ENCODE peak calls at places on chromosomes 5 and 9, in six cellular contexts. C, Q, Y, P, N and G are unnamed samples.

GRCh38 chr5:168328804-168329203 is 37.4 kb downstream of the WWC1 start:
- DNase-seq in C (no peak), Q (no peak), Y (no peak), P (no peak), N (no peak), G (no peak)

GRCh38 chr5:151745071-151745705 is 13.2 kb downstream of the ATOX1 start:
- DNase-seq in C (no peak), Q (peak; percentile 80), Y (no peak), P (peak; percentile 42), N (no peak), G (no peak)

GRCh38 chr5:180332051-180332517 is 21.1 kb downstream of the GFPT2 start:
- DNase-seq in C (no peak), Q (no peak), Y (no peak), P (no peak), N (no peak), G (no peak)

GRCh38 chr5:62152394-62153123 is 153.4 kb upstream of the KIF2A start:
- DNase-seq in C (no peak), Q (no peak), Y (no peak), P (no peak), N (no peak), G (no peak)

GRCh38 chr9:137582286-137582860 is 3.6 kb upstream of the DPH7 start:
- DNase-seq in C (no peak), Q (no peak), Y (no peak), P (no peak), N (peak; percentile 68), G (peak; percentile 54)

GRCh38 chr9:119273984-119274665 is 95.1 kb downstream of the BRINP1 start:
- DNase-seq in C (no peak), Q (no peak), Y (no peak), P (no peak), N (no peak), G (no peak)

GRCh38 chr5:90050135-90050534 is 359.4 kb downstream of the CETN3 start:
- DNase-seq in C (no peak), Q (no peak), Y (no peak), P (no peak), N (no peak), G (no peak)

GRCh38 chr5:43042176-43042625 is 2.1 kb upstream of the ANXA2R start:
- DNase-seq in C (no peak), Q (peak; percentile 68), Y (no peak), P (peak; percentile 79), N (peak; percentile 62), G (peak; percentile 45)

GRCh38 chr9:90003046-90003355 is 398.2 kb downstream of the GADD45G start:
- DNase-seq in C (no peak), Q (peak; percentile 41), Y (no peak), P (no peak), N (no peak), G (no peak)

GRCh38 chr9:115328228-115328627 is 210.3 kb upstream of the TNC start:
- DNase-seq in C (no peak), Q (peak; percentile 69), Y (no peak), P (no peak), N (no peak), G (no peak)

GRCh38 chr5:93289915-93290314 is 291.1 kb downstream of the NR2F1-AS1 start:
- DNase-seq in C (no peak), Q (no peak), Y (no peak), P (no peak), N (no peak), G (no peak)

GRCh38 chr5:132086277-132086794 is 12.7 kb downstream of the CSF2 start:
- DNase-seq in C (no peak), Q (peak; percentile 67), Y (peak; percentile 93), P (no peak), N (no peak), G (no peak)

GRCh38 chr9:126872516-126872915 is 12.1 kb downstream of the ZBTB34 start:
- DNase-seq in C (no peak), Q (no peak), Y (no peak), P (no peak), N (no peak), G (no peak)

GRCh38 chr5:114782869-114783268 is 386.8 kb downstream of the TRIM36 start:
- DNase-seq in C (no peak), Q (peak; percentile 55), Y (no peak), P (no peak), N (no peak), G (peak; percentile 9)

GRCh38 chr5:62935660-62936059 is 357.0 kb downstream of the LRRC70 start:
- DNase-seq in C (no peak), Q (no peak), Y (no peak), P (no peak), N (no peak), G (no peak)

GRCh38 chr5:118592678-118593328 is 395.5 kb downstream of the DTWD2 start:
- DNase-seq in C (no peak), Q (no peak), Y (no peak), P (no peak), N (no peak), G (no peak)

GRCh38 chr5:144144956-144145751 is 25.3 kb downstream of the YIPF5 start:
- DNase-seq in C (no peak), Q (no peak), Y (no peak), P (no peak), N (no peak), G (no peak)

GRCh38 chr9:92590386-92590785 is 54.6 kb upstream of the ECM2 start:
- DNase-seq in C (no peak), Q (peak; percentile 82), Y (no peak), P (no peak), N (no peak), G (no peak)

GRCh38 chr9:91423785-91424402 is at the start of gene NFIL3:
- DNase-seq in C (peak; percentile 74), Q (peak; percentile 79), Y (no peak), P (peak; percentile 78), N (peak; percentile 97), G (peak; percentile 78)

GRCh38 chr5:135642934-135643333 is 64.1 kb upstream of the CXCL14 start:
- DNase-seq in C (no peak), Q (no peak), Y (no peak), P (no peak), N (no peak), G (no peak)

GRCh38 chr5:6715758-6716633 is 2.8 kb downstream of the TENT4A start:
- DNase-seq in C (no peak), Q (no peak), Y (no peak), P (peak; percentile 4), N (no peak), G (no peak)

GRCh38 chr5:17154211-17154996 is 63.0 kb upstream of the BASP1 start:
- DNase-seq in C (no peak), Q (no peak), Y (no peak), P (no peak), N (peak; percentile 42), G (no peak)

GRCh38 chr9:99433555-99433954 is 211.5 kb downstream of the SEC61B start:
- DNase-seq in C (peak; percentile 45), Q (no peak), Y (peak; percentile 85), P (peak; percentile 74), N (no peak), G (no peak)

GRCh38 chr5:24208540-24209141 is 436.1 kb downstream of the CDH10 start:
- DNase-seq in C (no peak), Q (no peak), Y (no peak), P (no peak), N (no peak), G (no peak)